ENCODE peak calls at places on chromosomes 6 and 20, in four cellular contexts. W is A549, E is IMR-90, D is K562. Z is an unnamed sample.

GRCh38 chr6:699319-699718 is 6.4 kb upstream of the EXOC2 start:
- DNase-seq in W (no peak), D (no peak), E (peak), Z (no peak)

GRCh38 chr6:162917506-162917905 is 189.7 kb downstream of the PACRG start:
- DNase-seq in E (peak), D (no peak), W (no peak), Z (no peak)

GRCh38 chr20:51529758-51530157 is 12.8 kb downstream of the NFATC2 start:
- DNase-seq in D (peak), W (no peak), E (peak), Z (no peak)

GRCh38 chr6:64630901-64631300 is 995.3 kb downstream of the PHF3 start:
- DNase-seq in D (no peak), E (no peak), W (no peak), Z (no peak)

GRCh38 chr6:15393605-15394004 is 147.7 kb downstream of the JARID2 start:
- DNase-seq in W (no peak), D (no peak), E (no peak), Z (no peak)

GRCh38 chr20:5770240-5770986 is 20.2 kb downstream of the SHLD1 start:
- DNase-seq in D (no peak), E (peak), W (no peak), Z (no peak)

GRCh38 chr6:63521475-63522210 is 50.6 kb upstream of the LOC128125822 start:
- DNase-seq in E (no peak), D (no peak), W (no peak), Z (no peak)

GRCh38 chr6:168028181-168028580 is 30.7 kb downstream of the KIF25 start:
- DNase-seq in W (no peak), E (no peak), D (no peak), Z (no peak)

GRCh38 chr20:3146732-3147341 is 12.8 kb downstream of the FASTKD5 start:
- DNase-seq in W (no peak), E (peak), D (no peak), Z (no peak)

GRCh38 chr20:45833030-45833882 is at the start of gene SNX21:
- DNase-seq in D (no peak), E (peak), W (peak), Z (no peak)

GRCh38 chr20:840858-841567 is 7.5 kb downstream of the FAM110A start:
- DNase-seq in E (no peak), W (peak), D (no peak), Z (no peak)

DNA sequence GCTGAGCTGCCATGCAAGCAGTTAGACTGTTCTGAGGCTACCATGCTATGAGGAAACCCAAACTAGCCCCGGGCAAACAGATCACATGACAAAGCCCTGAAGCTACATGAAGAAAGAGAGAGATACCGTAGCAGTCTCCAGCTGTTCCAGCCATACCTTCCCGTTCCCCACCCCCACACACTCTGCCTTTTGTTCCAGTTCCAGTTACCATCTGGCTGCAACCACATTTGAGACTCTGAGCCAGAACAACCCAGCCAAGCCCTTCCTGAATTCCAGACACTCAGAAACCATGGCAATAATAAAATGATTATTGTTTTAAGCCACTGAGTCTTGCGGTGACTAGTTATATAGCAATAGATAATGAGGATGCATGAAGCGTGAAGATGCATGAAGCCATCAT is 28.3 kb downstream of the RIN2 start:
- DNase-seq in D (no peak), W (no peak), E (peak), Z (no peak)
- TF ChIP-seq ELK1 in D (no peak), W (no peak), E (no peak), Z (no peak)

GRCh38 chr6:29558439-29559079 is 973 bp downstream of the UBD start:
- DNase-seq in E (no peak), D (no peak), W (no peak), Z (no peak)
- H3K4me2 ChIP-seq in E (no peak), D (peak), W (no peak), Z (no peak)

GRCh38 chr6:77105091-77105490 is 358.2 kb downstream of the HTR1B start:
- DNase-seq in D (no peak), E (no peak), W (no peak), Z (no peak)
- TF ChIP-seq ELK1 in D (no peak), E (no peak), W (no peak), Z (no peak)

GRCh38 chr6:16414205-16414604 is 175.8 kb downstream of the GMPR start:
- DNase-seq in E (no peak), D (no peak), W (no peak), Z (peak)
- H3K4me2 ChIP-seq in E (peak), D (no peak), W (no peak), Z (peak)

GRCh38 chr6:79461205-79461604 is 76.0 kb downstream of the LCA5 start:
- DNase-seq in E (no peak), D (no peak), W (no peak), Z (no peak)
- TF ChIP-seq ELK1 in E (no peak), D (no peak), W (no peak), Z (no peak)

Z was measured in GM12878.